ENCODE peak calls at places on chromosome 14, in seven cellular contexts. O, I, J, K, S, X and P are unnamed samples.

GRCh38 chr14:24392327-24393098 is 6.3 kb upstream of the NYNRIN start:
- DNase-seq in O (no peak), S (peak; percentile 51), I (peak; percentile 79), X (peak; percentile 20), K (no peak), J (peak; percentile 53), P (peak; percentile 60)

GRCh38 chr14:76698191-76698590 is 63.1 kb upstream of the VASH1 start:
- DNase-seq in J (no peak), X (no peak), S (no peak), O (no peak), I (no peak), K (no peak), P (no peak)

GRCh38 chr14:52342849-52343606 is 28.9 kb downstream of the PTGER2 start:
- DNase-seq in O (no peak), J (peak; percentile 12), X (peak; percentile 77), K (no peak), S (peak; percentile 65), I (no peak), P (no peak)

GRCh38 chr14:76050797-76051392 is 65.3 kb downstream of the IFT43 start:
- DNase-seq in I (peak; percentile 67), J (peak; percentile 57), O (peak; percentile 62), S (peak; percentile 68), K (peak; percentile 5), X (peak; percentile 76), P (peak; percentile 79)

GRCh38 chr14:77372304-77372841 is 4.5 kb downstream of the TMED8 start:
- DNase-seq in I (no peak), O (no peak), X (peak; percentile 49), K (no peak), J (peak; percentile 1), S (peak; percentile 70), P (no peak)

GRCh38 chr14:37585101-37585479 is 10.0 kb downstream of the FOXA1 start:
- DNase-seq in X (no peak), S (no peak), O (peak; percentile 63), I (peak; percentile 58), J (no peak), K (no peak), P (no peak)

GRCh38 chr14:22824711-22825359 is 4.9 kb upstream of the MRPL52 start:
- DNase-seq in X (peak; percentile 96), O (no peak), S (peak; percentile 96), I (no peak), K (no peak), J (peak; percentile 87), P (peak; percentile 96)

GRCh38 chr14:89219056-89219455 is 198.0 kb downstream of the FOXN3 start:
- DNase-seq in I (no peak), O (no peak), S (no peak), X (no peak), J (no peak), K (no peak), P (no peak)

GRCh38 chr14:85280074-85280473 is 249.9 kb upstream of the FLRT2 start:
- DNase-seq in K (no peak), S (peak; percentile 59), O (no peak), I (peak; percentile 5), X (no peak), J (no peak), P (peak; percentile 45)

GRCh38 chr14:62117010-62117717 is 354.9 kb downstream of the SNAPC1 start:
- DNase-seq in K (peak; percentile 42), J (peak; percentile 69), S (peak; percentile 71), X (peak; percentile 83), O (peak; percentile 95), I (no peak), P (peak; percentile 54)

GRCh38 chr14:99393059-99393655 is 87.5 kb downstream of the SETD3 start:
- DNase-seq in K (no peak), J (peak; percentile 53), X (peak; percentile 27), S (peak; percentile 66), I (peak; percentile 50), O (no peak), P (peak; percentile 64)

GRCh38 chr14:32085845-32086383 is 8.8 kb downstream of the ARHGAP5 start:
- DNase-seq in I (no peak), X (no peak), O (no peak), S (no peak), J (no peak), K (no peak), P (no peak)

GRCh38 chr14:37376944-37377609 is 179.3 kb downstream of the MIPOL1 start:
- DNase-seq in O (no peak), S (no peak), J (no peak), I (no peak), K (no peak), X (no peak), P (no peak)

GRCh38 chr14:38208825-38209562 is 1.3 kb downstream of the SSTR1 start:
- DNase-seq in J (no peak), S (peak; percentile 77), I (peak; percentile 16), K (no peak), O (peak; percentile 68), X (peak; percentile 39), P (peak; percentile 68)

GRCh38 chr14:51701956-51702355 is 50.2 kb downstream of the FRMD6 start:
- DNase-seq in I (no peak), K (no peak), J (no peak), X (peak; percentile 73), S (no peak), O (no peak), P (no peak)

GRCh38 chr14:71591929-71592328 is 340.3 kb upstream of the RGS6 start:
- DNase-seq in S (peak; percentile 87), J (peak; percentile 45), O (no peak), X (peak; percentile 73), K (no peak), I (no peak), P (peak; percentile 13)

GRCh38 chr14:35543006-35543405 is 9.0 kb downstream of the INSM2 start:
- DNase-seq in I (no peak), X (no peak), J (no peak), K (no peak), O (no peak), S (no peak), P (no peak)

GRCh38 chr14:21852061-21852664 is 178.5 kb upstream of the OR4E1 start:
- DNase-seq in K (peak; percentile 42), X (peak; percentile 11), J (peak; percentile 36), S (peak; percentile 34), I (peak; percentile 59), O (peak; percentile 72), P (peak; percentile 66)

GRCh38 chr14:72420749-72421452 is 473.0 kb downstream of the DPF3 start:
- DNase-seq in O (peak; percentile 90), X (peak; percentile 90), S (peak; percentile 75), J (peak; percentile 66), I (peak; percentile 58), K (peak; percentile 41), P (peak; percentile 78)

GRCh38 chr14:35929171-35929570 is 103.0 kb downstream of the BRMS1L start:
- DNase-seq in O (no peak), I (no peak), J (no peak), X (no peak), S (no peak), K (no peak), P (no peak)

GRCh38 chr14:32546246-32546645 is 217.1 kb downstream of the AKAP6 start:
- DNase-seq in S (no peak), K (no peak), X (no peak), J (no peak), O (no peak), I (no peak), P (no peak)

GRCh38 chr14:97415907-97416306 is 618.7 kb downstream of the VRK1 start:
- DNase-seq in I (no peak), S (no peak), J (no peak), X (peak; percentile 15), K (no peak), O (no peak), P (no peak)

GRCh38 chr14:102280376-102280962 is 24.5 kb downstream of the MOK start:
- DNase-seq in J (peak; percentile 84), S (peak; percentile 100), I (no peak), O (no peak), K (no peak), X (peak; percentile 95), P (peak; percentile 56)

GRCh38 chr14:101221549-101222160 is 318.1 kb upstream of the RTL1 start:
- DNase-seq in I (no peak), K (no peak), O (no peak), X (no peak), J (no peak), S (no peak), P (no peak)

GRCh38 chr14:98945611-98946570 is 326.1 kb downstream of the BCL11B start:
- DNase-seq in K (no peak), O (no peak), I (no peak), X (peak; percentile 23), J (no peak), S (no peak), P (no peak)

GRCh38 chr14:95685978-95686922 is at the start of gene TCL1B:
- DNase-seq in O (no peak), K (no peak), S (no peak), X (no peak), I (no peak), J (no peak), P (no peak)

GRCh38 chr14:69324341-69324931 is 64.5 kb downstream of the GALNT16 start:
- DNase-seq in X (no peak), S (no peak), K (no peak), J (no peak), I (no peak), O (no peak), P (no peak)

GRCh38 chr14:90381011-90381790 is 15.6 kb upstream of the CALM1 start:
- DNase-seq in X (peak; percentile 34), S (no peak), K (no peak), I (no peak), J (no peak), O (no peak), P (no peak)

GRCh38 chr14:91883770-91884169 is 16.4 kb upstream of the TC2N start:
- DNase-seq in S (no peak), X (no peak), O (no peak), K (no peak), I (no peak), J (no peak), P (no peak)

GRCh38 chr14:93039649-93040315 is 75.9 kb downstream of the ITPK1 start:
- DNase-seq in K (no peak), X (peak; percentile 77), S (no peak), O (no peak), J (no peak), I (no peak), P (no peak)

GRCh38 chr14:69543341-69544249 is 31.1 kb downstream of the CCDC177 start:
- DNase-seq in X (peak; percentile 83), S (peak; percentile 98), O (no peak), I (peak; percentile 19), K (peak; percentile 7), J (peak; percentile 60), P (peak; percentile 78)

GRCh38 chr14:101477648-101478047 is 83.6 kb upstream of the DIO3 start:
- DNase-seq in S (peak; percentile 20), J (no peak), K (no peak), X (no peak), O (no peak), I (no peak), P (no peak)

GRCh38 chr14:33062476-33062875 is 123.8 kb downstream of the NPAS3 start:
- DNase-seq in J (no peak), K (no peak), I (no peak), O (no peak), S (no peak), X (peak; percentile 47), P (no peak)

GRCh38 chr14:30610719-30611388 is 11.3 kb upstream of the SCFD1 start:
- DNase-seq in I (peak; percentile 33), K (no peak), O (no peak), J (peak; percentile 51), X (peak; percentile 80), S (peak; percentile 58), P (peak; percentile 91)

GRCh38 chr14:104778694-104779331 is 16.7 kb downstream of the AKT1 start:
- DNase-seq in O (no peak), S (no peak), K (no peak), X (no peak), J (no peak), I (no peak), P (no peak)